ENCODE peak calls at places on chromosomes 7 and 10, in five cellular contexts. B, U, I, F and X are unnamed samples.

GRCh38 chr10:34861293-34862004 is 46.4 kb upstream of the PARD3 start:
- DNase-seq in I (no peak), B (peak), U (no peak), F (peak), X (no peak)

GRCh38 chr10:72328045-72328828 is 26.5 kb downstream of the DNAJB12 start:
- DNase-seq in F (peak), I (peak), B (peak), U (peak), X (peak)

GRCh38 chr7:24721378-24722030 is 35.8 kb downstream of the GSDME start:
- DNase-seq in B (peak), U (no peak), I (no peak), F (peak), X (no peak)

GRCh38 chr10:119658274-119658673 is 7.1 kb downstream of the BAG3 start:
- DNase-seq in U (peak), I (no peak), F (peak), B (peak), X (no peak)

GRCh38 chr7:87934699-87935372 is 785 bp downstream of the ADAM22 start:
- DNase-seq in I (peak), B (no peak), U (no peak), F (no peak), X (peak)

GRCh38 chr7:128178611-128179010 is 62.5 kb upstream of the LEP start:
- DNase-seq in I (no peak), U (no peak), F (no peak), B (peak), X (no peak)

GRCh38 chr7:130831817-130832481 is 97.9 kb upstream of the KLF14 start:
- DNase-seq in U (no peak), B (no peak), I (peak), F (peak), X (peak)

GRCh38 chr10:7792541-7792940 is 4.6 kb downstream of the ATP5F1C start:
- DNase-seq in U (no peak), I (no peak), F (no peak), B (no peak), X (no peak)

GRCh38 chr10:12915637-12916168 is 85.8 kb downstream of the CCDC3 start:
- DNase-seq in F (no peak), U (no peak), B (peak), I (no peak), X (no peak)

GRCh38 chr10:106780593-106781088 is 383.9 kb downstream of the SORCS1 start:
- DNase-seq in I (no peak), B (no peak), F (no peak), U (no peak), X (no peak)

GRCh38 chr7:101519324-101520017 is 109.6 kb downstream of the MYL10 start:
- DNase-seq in B (no peak), U (peak), F (no peak), I (no peak), X (no peak)

GRCh38 chr7:129434172-129434845 is at the start of gene STRIP2:
- DNase-seq in U (peak), F (peak), B (peak), I (peak), X (peak)

GRCh38 chr10:15484128-15484527 is 113.0 kb upstream of the FAM171A1 start:
- DNase-seq in B (no peak), I (no peak), U (no peak), F (no peak), X (no peak)

GRCh38 chr10:61836233-61836887 is 65.1 kb upstream of the ARID5B start:
- DNase-seq in U (no peak), I (no peak), B (no peak), F (no peak), X (no peak)

GRCh38 chr10:20616918-20617801 is 280.0 kb downstream of the NEBL start:
- DNase-seq in B (no peak), I (no peak), U (no peak), F (no peak), X (no peak)

GRCh38 chr10:129417882-129418281 is 49.2 kb upstream of the MGMT start:
- DNase-seq in I (no peak), B (no peak), U (no peak), F (no peak), X (no peak)

GRCh38 chr7:66047426-66047825 is 28.2 kb upstream of the ASL start:
- DNase-seq in U (peak), F (peak), I (no peak), B (no peak), X (no peak)

GRCh38 chr10:12394236-12395033 is 45.1 kb downstream of the CAMK1D start:
- DNase-seq in U (no peak), B (no peak), I (no peak), F (no peak), X (no peak)

GRCh38 chr10:13990918-13991317 is 339.8 kb downstream of the FRMD4A start:
- DNase-seq in B (no peak), I (no peak), F (no peak), U (peak), X (no peak)

GRCh38 chr10:97939446-97939990 is 89.9 kb downstream of the GOLGA7B start:
- DNase-seq in I (no peak), B (no peak), F (peak), U (no peak), X (no peak)

GRCh38 chr7:37488163-37488759 is 39.6 kb upstream of the ELMO1 start:
- DNase-seq in F (peak), I (peak), B (no peak), U (no peak), X (no peak)

GRCh38 chr10:87045434-87045938 is 25.4 kb downstream of the FAM25A start:
- DNase-seq in U (no peak), B (no peak), F (no peak), I (no peak), X (no peak)

GRCh38 chr7:127504715-127505114 is 80.7 kb downstream of the GCC1 start:
- DNase-seq in U (no peak), I (peak), B (peak), F (peak), X (peak)

GRCh38 chr10:48608279-48608681 is 3.4 kb upstream of the ARHGAP22 start:
- DNase-seq in I (peak), F (peak), U (no peak), B (peak), X (peak)